ENCODE peak calls at places on chromosomes 12 and 14, in nine cellular contexts. I, E, P, H, J, G, S, R and Y are unnamed samples.

GRCh38 chr12:128820723-128821432 is 2.9 kb downstream of the SLC15A4 start:
- DNase-seq in G (no peak), P (no peak), E (peak; percentile 89), H (no peak), I (no peak), J (no peak), S (no peak), R (peak; percentile 64), Y (no peak)

GRCh38 chr12:104505095-104505819 is 48.5 kb downstream of the CHST11 start:
- DNase-seq in J (no peak), G (no peak), S (no peak), P (no peak), H (no peak), R (no peak), I (no peak), E (peak; percentile 71), Y (no peak)

GRCh38 chr12:113271853-113272561 is 50.7 kb downstream of the TPCN1 start:
- DNase-seq in E (no peak), S (peak; percentile 88), R (peak; percentile 91), J (peak; percentile 83), G (peak; percentile 69), I (peak; percentile 91), H (peak; percentile 91), P (peak; percentile 83), Y (peak; percentile 83)

GRCh38 chr12:77947326-77947725 is 116.6 kb downstream of the NAV3 start:
- DNase-seq in H (no peak), E (no peak), R (no peak), G (peak; percentile 8), P (no peak), I (peak; percentile 72), S (no peak), J (peak; percentile 83), Y (no peak)

GRCh38 chr12:28933176-28933575 is 215.9 kb upstream of the FAR2 start:
- DNase-seq in J (no peak), H (no peak), G (no peak), R (no peak), S (no peak), P (no peak), I (no peak), E (no peak), Y (no peak)

GRCh38 chr12:44509471-44509870 is 366.6 kb downstream of the NELL2 start:
- DNase-seq in S (no peak), R (no peak), I (no peak), J (no peak), G (no peak), P (no peak), E (no peak), H (no peak), Y (no peak)

GRCh38 chr12:88571543-88571942 is 8.7 kb downstream of the KITLG start:
- DNase-seq in J (no peak), R (no peak), H (no peak), E (no peak), S (no peak), G (no peak), P (no peak), I (peak; percentile 59), Y (no peak)

GRCh38 chr12:25051583-25052190 is 102.8 kb upstream of the BCAT1 start:
- DNase-seq in P (no peak), J (no peak), R (no peak), I (no peak), H (no peak), S (no peak), E (peak; percentile 90), G (no peak), Y (no peak)

GRCh38 chr14:50263321-50263720 is 31.9 kb upstream of the SOS2 start:
- DNase-seq in P (no peak), J (no peak), H (no peak), S (no peak), E (no peak), G (no peak), I (no peak), R (no peak), Y (no peak)

GRCh38 chr12:111395557-111396187 is 10.1 kb upstream of the SH2B3 start:
- DNase-seq in P (no peak), H (no peak), R (no peak), I (no peak), S (no peak), J (no peak), G (no peak), E (no peak), Y (no peak)

GRCh38 chr12:115756271-115756670 is 521.2 kb downstream of the MED13L start:
- DNase-seq in I (no peak), P (no peak), G (no peak), R (no peak), H (no peak), E (no peak), J (no peak), S (no peak), Y (no peak)
- H3K4me3 ChIP-seq in I (no peak overlapping the region), P (no peak overlapping the region), G (no peak overlapping the region), R (no peak overlapping the region), H (no peak overlapping the region), E (no peak overlapping the region), J (no peak overlapping the region), S (no peak overlapping the region), Y (no peak overlapping the region)

DNA sequence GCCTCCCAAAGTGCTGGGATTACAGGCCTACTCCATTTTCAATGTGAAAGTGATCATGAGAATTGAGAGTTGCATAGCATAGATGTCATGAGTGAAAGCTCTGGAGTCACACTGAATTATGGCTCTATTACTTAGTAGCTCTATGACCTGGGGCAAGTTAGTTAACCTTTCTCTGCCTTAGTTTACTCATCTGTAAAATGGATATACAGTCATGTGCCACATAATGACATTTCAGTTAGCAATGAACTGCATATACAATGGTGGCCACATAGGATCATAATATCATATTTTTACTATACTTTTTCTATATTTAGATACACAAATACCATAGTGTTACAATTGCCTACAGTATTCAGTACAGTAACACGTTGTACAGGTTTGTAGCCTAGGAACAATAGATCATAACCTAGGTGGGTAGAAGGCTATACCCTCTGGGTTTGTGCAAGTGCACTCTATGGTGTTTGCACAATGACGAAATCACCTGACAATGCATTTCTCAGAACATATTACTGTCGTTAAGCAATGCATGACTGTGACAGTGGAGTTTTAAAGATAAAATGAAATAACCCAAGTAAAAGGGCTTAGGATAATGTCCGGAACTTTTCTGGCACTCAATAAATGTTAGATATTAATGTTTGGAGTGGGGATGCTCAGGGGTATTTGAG is 53.1 kb downstream of the ZFYVE26 start:
- DNase-seq in G (peak; percentile 61), P (no peak), S (no peak), E (no peak), J (no peak), H (no peak), I (no peak), R (no peak), Y (no peak)
- H3K36me3 ChIP-seq in G (no peaks in the 10 kb centered on the region), P (peaks cover 2% of the 10 kb centered on the region), S (no peaks in the 10 kb centered on the region), E (peaks cover 81% of the 10 kb centered on the region), J (peaks cover 36% of the 10 kb centered on the region), H (peaks cover 16% of the 10 kb centered on the region), I (peaks cover 10% of the 10 kb centered on the region), R (peaks cover 96% of the 10 kb centered on the region), Y (no peaks in the 10 kb centered on the region)

GRCh38 chr12:124768462-124769165 is 95.0 kb downstream of the SCARB1 start:
- DNase-seq in S (no peak), J (peak; percentile 71), E (no peak), R (no peak), I (peak; percentile 25), P (no peak), G (no peak), H (no peak), Y (no peak)
- H3K4me1 ChIP-seq in S (peaks cover 34% of the 10 kb centered on the region), J (peaks cover 29% of the 10 kb centered on the region), E (peaks cover 7% of the 10 kb centered on the region), R (peaks cover 33% of the 10 kb centered on the region), I (peaks cover 15% of the 10 kb centered on the region), P (peaks cover 5% of the 10 kb centered on the region), G (peaks cover 24% of the 10 kb centered on the region), H (peaks cover 2% of the 10 kb centered on the region), Y (no peaks in the 10 kb centered on the region)

DNA sequence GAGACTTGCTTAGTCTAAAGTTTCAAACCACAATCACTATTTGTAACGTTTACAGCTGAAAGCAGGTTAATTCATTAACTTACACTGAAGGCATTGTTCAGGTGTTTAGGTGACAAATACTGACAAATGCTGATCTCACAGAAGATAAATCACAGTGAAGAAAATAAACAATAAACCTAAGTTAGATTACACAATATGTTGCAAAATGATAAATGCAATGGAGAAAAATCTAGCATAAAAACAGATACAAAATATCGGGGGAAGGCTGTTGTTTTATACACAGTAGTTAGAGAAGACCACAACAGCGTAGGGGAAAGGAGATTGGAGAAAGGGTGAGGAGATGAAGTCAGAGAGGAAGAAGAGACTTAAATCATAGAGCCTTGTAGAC is 3.0 kb downstream of the SCAF11 start:
- DNase-seq in P (no peak), J (no peak), S (no peak), E (no peak), R (no peak), H (no peak), G (no peak), I (no peak), Y (no peak)
- H3K4me3 ChIP-seq in P (no peak overlapping the region), J (no peak overlapping the region), S (no peak overlapping the region), E (peak overlapping the region; percentile 78), R (peak overlapping the region; percentile 87), H (no peak overlapping the region), G (no peak overlapping the region), I (peak overlapping the region; percentile 80), Y (no peak overlapping the region)

GRCh38 chr12:46197876-46198275 is 71.0 kb downstream of the SLC38A1 start:
- DNase-seq in I (no peak), H (no peak), J (no peak), S (no peak), P (no peak), G (no peak), E (no peak), R (no peak), Y (no peak)

GRCh38 chr12:46201284-46201789 is 67.5 kb downstream of the SLC38A1 start:
- DNase-seq in G (no peak), I (no peak), S (no peak), R (no peak), J (no peak), P (no peak), E (no peak), H (no peak), Y (no peak)

GRCh38 chr12:46205293-46205692 is 63.5 kb downstream of the SLC38A1 start:
- DNase-seq in J (no peak), E (no peak), P (no peak), I (no peak), H (no peak), S (no peak), R (no peak), G (no peak), Y (no peak)

GRCh38 chr12:46198913-46199312 is 69.9 kb downstream of the SLC38A1 start:
- DNase-seq in E (no peak), S (no peak), P (no peak), H (no peak), G (no peak), R (no peak), J (no peak), I (no peak), Y (no peak)

GRCh38 chr12:46200551-46200950 is 68.3 kb downstream of the SLC38A1 start:
- DNase-seq in S (no peak), H (no peak), G (no peak), P (no peak), R (no peak), E (no peak), J (no peak), I (no peak), Y (no peak)
- H3K36me3 ChIP-seq in S (no peaks in the 10 kb centered on the region), H (peaks cover 11% of the 10 kb centered on the region), G (peaks cover 13% of the 10 kb centered on the region), P (no peaks in the 10 kb centered on the region), R (peaks cover 40% of the 10 kb centered on the region), E (peaks cover 99% of the 10 kb centered on the region), J (peaks cover 59% of the 10 kb centered on the region), I (peaks cover 82% of the 10 kb centered on the region), Y (peaks cover 56% of the 10 kb centered on the region)